ENCODE peak calls at places on chromosomes 3 and 15, in seven cellular contexts. M, A, H, B, O, S and P are unnamed samples.

GRCh38 chr3:195468391-195468776 is 25.6 kb upstream of the ACAP2 start:
- DNase-seq in M (no peak), A (no peak), H (peak), B (no peak), O (no peak), S (no peak), P (no peak)

GRCh38 chr15:44811347-44811746 is 75.0 kb downstream of the TRIM69 start:
- DNase-seq in M (no peak), A (peak), H (no peak), B (no peak), O (no peak), S (peak), P (no peak)

GRCh38 chr3:63970596-63971468 is 52.5 kb downstream of the PSMD6 start:
- DNase-seq in M (peak), A (no peak), H (no peak), B (no peak), O (no peak), S (no peak), P (no peak)

GRCh38 chr15:51030649-51031316 is 63.9 kb downstream of the TNFAIP8L3 start:
- DNase-seq in M (no peak), A (no peak), H (no peak), B (no peak), O (no peak), S (no peak), P (no peak)

GRCh38 chr3:62051506-62051905 is 321.8 kb downstream of the FEZF2 start:
- DNase-seq in M (no peak), A (no peak), H (no peak), B (no peak), O (no peak), S (peak), P (no peak)

GRCh38 chr3:140091143-140091542 is 156.2 kb downstream of the CLSTN2 start:
- DNase-seq in M (no peak), A (no peak), H (no peak), B (no peak), O (no peak), S (no peak), P (peak)

GRCh38 chr3:170331143-170331542 is 26.4 kb upstream of the SKIL start:
- DNase-seq in M (no peak), A (peak), H (no peak), B (no peak), O (no peak), S (no peak), P (no peak)

GRCh38 chr3:18351823-18352744 is 73.1 kb downstream of the SATB1 start:
- DNase-seq in M (no peak), A (peak), H (no peak), B (no peak), O (peak), S (peak), P (no peak)

GRCh38 chr3:138509586-138509985 is 75.2 kb downstream of the ESYT3 start:
- DNase-seq in M (no peak), A (no peak), H (no peak), B (no peak), O (no peak), S (no peak), P (no peak)

GRCh38 chr3:142057331-142057725 is 92.0 kb downstream of the TFDP2 start:
- DNase-seq in M (no peak), A (no peak), H (no peak), B (no peak), O (no peak), S (no peak), P (no peak)

GRCh38 chr15:73752817-73753214 is 335 bp downstream of the INSYN1 start:
- DNase-seq in M (no peak), A (no peak), H (no peak), B (no peak), O (no peak), S (no peak), P (no peak)

GRCh38 chr3:89586676-89587075 is 479.3 kb downstream of the EPHA3 start:
- DNase-seq in M (no peak), A (no peak), H (no peak), B (no peak), O (no peak), S (no peak), P (no peak)

GRCh38 chr3:63791974-63792373 is 27.1 kb upstream of the C3orf49 start:
- DNase-seq in M (no peak), A (no peak), H (no peak), B (no peak), O (no peak), S (no peak), P (no peak)

GRCh38 chr3:155079795-155080546 is at the start of gene MME:
- DNase-seq in M (no peak), A (no peak), H (no peak), B (no peak), O (peak), S (peak), P (no peak)

GRCh38 chr15:77552066-77552465 is 80.6 kb downstream of the LINGO1 start:
- DNase-seq in M (no peak), A (no peak), H (no peak), B (no peak), O (no peak), S (no peak), P (no peak)

GRCh38 chr3:71421820-71422566 is 161.5 kb downstream of the FOXP1 start:
- DNase-seq in M (no peak), A (no peak), H (peak), B (peak), O (no peak), S (no peak), P (no peak)

GRCh38 chr15:50182233-50183013 is 427 bp downstream of the SLC27A2 start:
- DNase-seq in M (no peak), A (no peak), H (peak), B (peak), O (peak), S (peak), P (no peak)

GRCh38 chr15:72206677-72207000 is 9.1 kb upstream of the GRAMD2A start:
- DNase-seq in M (no peak), A (no peak), H (no peak), B (no peak), O (no peak), S (no peak), P (no peak)

GRCh38 chr15:68501616-68502015 is 69.7 kb upstream of the ITGA11 start:
- DNase-seq in M (no peak), A (no peak), H (no peak), B (no peak), O (no peak), S (no peak), P (no peak)

GRCh38 chr3:80097674-80098073 is 329.9 kb upstream of the ROBO1 start:
- DNase-seq in M (no peak), A (no peak), H (no peak), B (no peak), O (no peak), S (no peak), P (no peak)